ENCODE peak calls at places on chromosomes 7 and 10, in seven cellular contexts. V is activated naive CD8-positive, alpha-beta T cell treated with anti-CD3 and anti-CD28 coated beads for 36 hours; Z is stimulated activated CD4-positive, alpha-beta T cell treated with anti-CD3 and anti-CD28 coated beads, Interleukin-2, amount 100 ng/mL, for 48 hours; L is activated CD4-positive, CD25-positive, alpha-beta regulatory T cell treated with anti-CD3 and anti-CD28 coated beads, Interleukin-2, amount 50 U/mL, for 72 hours; A is hepatocyte; C is neural progenitor cell; X is tibial artery. P is an unnamed sample.

GRCh38 chr7:1819258-1819841 is 149.3 kb downstream of the ELFN1 start:
- DNase-seq in L (peak), Z (no peak), A (no peak), V (peak), X (peak), C (no peak), P (no peak)

GRCh38 chr7:106418526-106418925 is 133.7 kb upstream of the NAMPT start:
- DNase-seq in X (no peak), C (no peak), Z (no peak), A (no peak), L (no peak), V (no peak), P (no peak)

GRCh38 chr7:41162612-41163011 is 540.3 kb downstream of the INHBA start:
- DNase-seq in V (no peak), L (no peak), C (no peak), A (no peak), X (no peak), Z (no peak), P (no peak)

GRCh38 chr7:133973710-133974109 is 153.4 kb upstream of the LRGUK start:
- DNase-seq in X (no peak), Z (no peak), C (no peak), L (no peak), V (no peak), A (no peak), P (no peak)

GRCh38 chr10:67612577-67613537 is 83.1 kb downstream of the CTNNA3 start:
- DNase-seq in V (peak), A (no peak), C (no peak), X (no peak), Z (peak), L (no peak), P (no peak)

GRCh38 chr10:84179059-84179710 is 5.6 kb downstream of the GPR15LG start:
- DNase-seq in V (no peak), X (no peak), C (no peak), L (no peak), A (peak), Z (no peak), P (no peak)

GRCh38 chr7:101924171-101924570 is 106.7 kb downstream of the CUX1 start:
- DNase-seq in L (no peak), C (no peak), Z (peak), A (no peak), X (peak), V (peak), P (peak)

GRCh38 chr7:86644282-86645173 is 819 bp downstream of the GRM3 start:
- DNase-seq in X (no peak), L (no peak), V (no peak), A (no peak), C (peak), Z (no peak), P (no peak)

GRCh38 chr10:91689731-91690168 is 56.9 kb upstream of the PPP1R3C start:
- DNase-seq in V (no peak), A (no peak), C (no peak), X (peak), L (no peak), Z (no peak), P (no peak)

GRCh38 chr10:58335306-58336005 is 650 bp downstream of the UBE2D1 start:
- DNase-seq in Z (peak), L (peak), V (no peak), A (peak), X (peak), C (peak), P (no peak)

GRCh38 chr7:55570218-55570873 is 2.0 kb downstream of the VOPP1 start:
- DNase-seq in C (no peak), Z (no peak), X (no peak), L (no peak), A (no peak), V (no peak), P (no peak)

GRCh38 chr7:88967432-88967831 is 171.9 kb upstream of the TEX47 start:
- DNase-seq in X (no peak), C (no peak), A (no peak), L (no peak), Z (no peak), V (no peak), P (no peak)

GRCh38 chr10:49599546-49599945 is 10.6 kb upstream of the SLC18A3 start:
- DNase-seq in A (no peak), V (no peak), L (no peak), X (peak), C (no peak), Z (no peak), P (no peak)

GRCh38 chr7:139727151-139727705 is 50.6 kb downstream of the HIPK2 start:
- DNase-seq in L (no peak), C (no peak), V (no peak), X (peak), A (no peak), Z (no peak), P (no peak)

P was measured in natural killer cell treated with Interleukin-12 subunit alpha and Interleukin-12 subunit beta and Interleukin-15 and Interleukin-18, amount 100 ng/mL, for 72 hours.